ENCODE peak calls at places on chromosomes 2 and 18, in five cellular contexts. A, G, E, S and L are unnamed samples.

GRCh38 chr2:46451131-46451711 is 28.1 kb upstream of the TMEM247 start:
- DNase-seq in E (no peak), G (no peak), S (no peak), A (no peak), L (no peak)

GRCh38 chr2:126222316-126222715 is 433.6 kb upstream of the GYPC start:
- DNase-seq in G (no peak), A (no peak), E (no peak), S (no peak), L (no peak)

GRCh38 chr2:152907046-152907445 is 188.6 kb downstream of the ARL6IP6 start:
- DNase-seq in G (no peak), S (no peak), E (no peak), A (no peak), L (no peak)

GRCh38 chr18:35215026-35215425 is 25.8 kb upstream of the ZNF397 start:
- DNase-seq in E (no peak), A (no peak), G (no peak), S (no peak), L (no peak)

GRCh38 chr2:38740851-38741541 is 10.2 kb downstream of the SRSF7 start:
- DNase-seq in S (no peak), A (no peak), G (no peak), E (peak), L (no peak)

GRCh38 chr2:48199076-48199475 is 292.8 kb upstream of the FBXO11 start:
- DNase-seq in E (no peak), S (no peak), G (no peak), A (no peak), L (no peak)

GRCh38 chr2:31987454-31987853 is 23.4 kb downstream of the MEMO1 start:
- DNase-seq in E (no peak), G (no peak), A (no peak), S (no peak), L (no peak)

GRCh38 chr2:32484907-32485306 is 128.1 kb downstream of the BIRC6 start:
- DNase-seq in E (no peak), S (no peak), G (peak), A (peak), L (no peak)

GRCh38 chr2:112077814-112078213 is 22.7 kb downstream of the TMEM87B start:
- DNase-seq in A (no peak), E (no peak), S (no peak), G (no peak), L (no peak)

DNA sequence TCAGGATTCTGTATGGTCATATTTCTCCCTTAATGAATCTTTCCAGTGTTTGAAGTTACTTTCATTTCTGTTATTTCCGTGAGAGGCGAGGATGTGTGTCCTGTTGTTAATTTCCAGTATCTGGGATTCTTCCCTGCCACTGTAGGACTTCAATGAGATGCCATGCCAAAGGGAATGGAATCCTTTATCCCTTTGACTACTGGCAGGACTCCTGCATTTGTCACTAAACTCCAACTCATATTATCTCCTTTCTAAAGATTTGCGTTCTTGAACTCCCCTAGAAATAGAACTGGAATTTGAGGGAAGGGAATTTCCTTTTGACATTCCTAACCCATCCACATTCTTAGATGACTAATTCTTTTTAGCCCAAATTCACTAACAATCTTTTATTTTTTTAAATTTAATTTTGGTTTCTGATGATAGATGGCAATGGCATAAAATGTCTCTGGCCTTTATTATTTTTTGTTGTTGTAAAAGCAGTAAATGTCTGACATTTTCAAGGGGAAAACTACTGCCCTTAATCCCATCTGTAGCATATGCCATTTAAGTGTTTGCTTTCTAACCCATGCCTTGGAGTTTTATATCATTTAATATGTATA is 87.8 kb upstream of the EML6 start:
- DNase-seq in G (no peak), S (no peak), A (no peak), E (no peak), L (no peak)
- H3K4me3 ChIP-seq in G (no peak), S (no peak), A (no peak), E (peak), L (no peak)

GRCh38 chr2:224444011-224444410 is 42.1 kb upstream of the FAM124B start:
- DNase-seq in G (no peak), A (no peak), E (no peak), S (no peak), L (no peak)
- TF ChIP-seq CTCF in G (no peak), A (no peak), E (no peak), S (no peak), L (no peak)

GRCh38 chr2:36698978-36699377 is 2.5 kb downstream of the VIT start:
- DNase-seq in G (no peak), A (no peak), E (no peak), S (no peak), L (no peak)
- TF ChIP-seq POLR2AphosphoS5 in G (no peak), A (no peak), E (no peak), S (peak), L (no peak)

GRCh38 chr18:21550510-21550970 is 50.0 kb downstream of the ESCO1 start:
- DNase-seq in A (no peak), E (no peak), G (no peak), S (no peak), L (no peak)
- H3K4me3 ChIP-seq in A (no peak), E (no peak), G (no peak), S (no peak), L (no peak)

GRCh38 chr2:96967436-96967835 is 18.9 kb downstream of the FAM178B start:
- DNase-seq in A (no peak), E (no peak), G (no peak), S (no peak), L (no peak)
- TF ChIP-seq CTCF in A (no peak), E (no peak), G (no peak), S (no peak), L (no peak)

GRCh38 chr2:28608061-28608828 is 112.4 kb downstream of the PLB1 start:
- DNase-seq in S (no peak), A (no peak), E (no peak), G (no peak), L (no peak)

GRCh38 chr2:28612131-28612812 is 116.4 kb downstream of the PLB1 start:
- DNase-seq in A (no peak), S (no peak), E (no peak), G (no peak), L (no peak)

GRCh38 chr2:28610583-28611201 is 114.8 kb downstream of the PLB1 start:
- DNase-seq in E (no peak), A (no peak), G (peak), S (no peak), L (peak)

GRCh38 chr2:28606986-28607441 is 111.2 kb downstream of the PLB1 start:
- DNase-seq in S (no peak), E (no peak), A (no peak), G (no peak), L (no peak)

DNA sequence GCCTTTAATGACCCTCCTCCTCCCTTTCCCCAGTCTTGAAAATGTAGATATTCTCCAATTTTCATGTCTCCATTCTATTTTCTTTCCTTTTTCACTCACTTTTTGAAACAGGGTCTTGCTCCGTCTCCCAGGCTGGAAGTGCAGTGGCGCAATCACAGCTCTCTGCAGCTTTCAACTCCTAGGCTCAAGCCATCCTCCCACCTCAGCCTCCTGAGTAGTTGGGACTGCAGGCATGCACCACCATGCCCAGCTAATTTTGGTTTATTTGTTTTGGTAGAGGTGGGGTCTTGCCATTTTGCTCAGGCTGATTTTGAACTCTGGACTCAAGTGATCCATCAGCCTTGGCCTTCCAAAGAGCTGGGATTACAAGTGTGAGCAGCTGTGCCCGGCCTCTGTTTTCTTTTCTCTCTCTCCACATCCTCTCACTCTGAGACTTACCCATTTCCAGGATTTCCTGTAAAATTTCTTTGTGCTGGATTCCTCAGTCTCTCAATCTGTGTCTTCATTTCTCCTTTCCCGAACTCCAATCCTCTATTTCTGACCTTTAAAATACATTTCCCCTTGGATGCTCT is 113.1 kb downstream of the PLB1 start:
- DNase-seq in E (no peak), S (no peak), A (no peak), G (no peak), L (no peak)
- TF ChIP-seq POLR2AphosphoS5 in E (no peak), S (no peak), A (no peak), G (no peak), L (no peak)

GRCh38 chr18:22399949-22400348 is 17.8 kb downstream of the CTAGE1 start:
- DNase-seq in G (no peak), S (no peak), A (no peak), E (no peak), L (no peak)
- H3K4me3 ChIP-seq in G (no peak), S (no peak), A (no peak), E (no peak), L (no peak)

GRCh38 chr2:188979730-188980123 is 5.6 kb downstream of the COL3A1 start:
- DNase-seq in S (no peak), G (no peak), A (no peak), E (no peak), L (no peak)

GRCh38 chr2:188975497-188976102 is 1.4 kb downstream of the COL3A1 start:
- DNase-seq in E (no peak), A (no peak), G (no peak), S (no peak), L (no peak)

GRCh38 chr2:188979119-188979729 is 5.1 kb downstream of the COL3A1 start:
- DNase-seq in A (no peak), E (no peak), G (no peak), S (no peak), L (no peak)

GRCh38 chr2:188976545-188977268 is 2.5 kb downstream of the COL3A1 start:
- DNase-seq in S (no peak), E (no peak), G (peak), A (no peak), L (no peak)

GRCh38 chr2:188978291-188979081 is 4.3 kb downstream of the COL3A1 start:
- DNase-seq in S (no peak), G (peak), E (no peak), A (no peak), L (no peak)
- TF ChIP-seq CTCF in S (no peak), G (peak), E (peak), A (peak), L (no peak)

DNA sequence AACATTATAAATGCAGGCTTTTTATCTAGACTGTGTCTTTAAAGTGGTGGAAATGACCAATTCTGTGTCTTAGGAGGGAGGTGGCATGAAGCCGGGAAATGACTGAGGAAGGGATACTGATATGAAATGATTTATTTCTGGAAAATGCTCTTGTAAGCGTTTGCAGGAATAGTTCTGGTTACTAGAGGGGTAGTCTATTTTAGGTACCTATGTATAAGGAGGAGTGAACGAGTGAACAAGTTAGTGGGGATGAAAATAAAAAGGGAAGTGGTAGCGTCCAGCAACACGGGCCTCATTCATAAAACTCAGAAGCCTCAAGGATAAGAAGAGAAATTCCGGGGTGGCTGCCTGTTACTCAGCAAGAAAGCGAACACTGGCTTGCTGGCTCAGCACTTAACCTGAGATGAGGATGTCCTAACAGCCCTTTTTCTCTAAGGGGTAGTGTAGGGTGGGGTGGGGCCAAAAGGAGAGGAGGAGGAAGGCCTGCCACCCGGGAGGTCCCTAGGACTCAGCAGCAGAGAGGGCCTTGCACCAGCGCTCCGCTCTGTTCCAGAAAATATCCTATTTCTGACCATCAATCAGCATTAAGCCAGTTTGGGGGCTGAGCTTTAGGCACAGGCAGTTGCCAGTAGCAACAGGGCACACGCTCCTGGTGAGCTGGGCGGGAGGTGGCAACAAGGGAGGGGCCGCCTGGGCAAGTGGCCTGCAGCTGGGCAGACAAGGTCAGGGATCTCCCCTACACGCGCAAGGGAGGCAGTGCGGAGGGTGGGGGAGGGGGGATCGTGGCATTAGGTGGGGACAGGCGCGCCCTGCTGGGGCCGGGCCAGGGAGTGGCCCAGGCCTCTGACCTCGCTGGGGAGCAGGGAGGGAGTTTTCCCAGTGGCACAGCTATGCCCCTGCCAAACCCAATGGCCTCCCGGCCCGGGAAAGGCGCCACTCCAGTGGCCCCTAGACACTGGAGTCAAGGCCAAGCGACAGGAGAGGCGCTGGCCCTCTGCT is 303.0 kb downstream of the NCKAP5 start:
- DNase-seq in A (no peak), S (no peak), G (no peak), E (peak), L (no peak)
- TF ChIP-seq POLR2AphosphoS5 in A (no peak), S (no peak), G (no peak), E (no peak), L (no peak)